ENCODE peak calls at places on chromosomes 7 and 10, in five cellular contexts. L is tibial artery; M is pancreas; G is lung; E is CD8-positive, alpha-beta T cell. K is an unnamed sample.

GRCh38 chr7:155457544-155458316 is at the start of gene EN2:
- DNase-seq in M (peak; percentile 67), G (no peak), E (no peak), L (no peak), K (no peak)

GRCh38 chr7:66379761-66380160 is 174.6 kb downstream of the TPST1 start:
- DNase-seq in G (no peak), L (no peak), M (no peak), E (no peak), K (no peak)

GRCh38 chr7:12289996-12290395 is 78.9 kb downstream of the TMEM106B start:
- DNase-seq in L (no peak), E (no peak), M (no peak), G (no peak), K (no peak)

GRCh38 chr7:26156454-26157365 is 4.7 kb downstream of the NFE2L3 start:
- DNase-seq in E (peak; percentile 51), G (no peak), L (no peak), M (no peak), K (no peak)

GRCh38 chr10:113929522-113929921 is 75.1 kb downstream of the NHLRC2 start:
- DNase-seq in G (no peak), M (no peak), L (no peak), E (no peak), K (no peak)

GRCh38 chr7:19369806-19370205 is 224.6 kb upstream of the FERD3L start:
- DNase-seq in G (no peak), E (no peak), M (no peak), L (no peak), K (no peak)

GRCh38 chr7:73978681-73979563 is 49.1 kb upstream of the ELN start:
- DNase-seq in G (no peak), M (peak; percentile 79), E (no peak), L (peak; percentile 80), K (peak; percentile 95)

GRCh38 chr7:157528785-157529341 is 192.1 kb downstream of the DNAJB6 start:
- DNase-seq in G (no peak), L (peak; percentile 47), M (peak; percentile 50), E (no peak), K (no peak)

GRCh38 chr7:112143151-112143550 is 63.0 kb downstream of the DOCK4 start:
- DNase-seq in E (no peak), G (no peak), L (no peak), M (no peak), K (no peak)
- H3K27ac ChIP-seq in E (no peak overlapping the region), G (no peak overlapping the region), L (no peak overlapping the region), M (no peak overlapping the region), K (no peak overlapping the region)

GRCh38 chr10:132942740-132943554 is 577 bp upstream of the CFAP46 start:
- DNase-seq in M (peak; percentile 57), L (no peak), G (no peak), E (no peak), K (no peak)

GRCh38 chr10:132941640-132942051 is 724 bp downstream of the CFAP46 start:
- DNase-seq in L (no peak), M (no peak), E (no peak), G (no peak), K (no peak)

GRCh38 chr10:132943555-132944404 is 1.4 kb upstream of the CFAP46 start:
- DNase-seq in G (no peak), E (no peak), L (peak; percentile 39), M (no peak), K (no peak)

GRCh38 chr10:132940791-132941465 is 1.4 kb downstream of the CFAP46 start:
- DNase-seq in M (peak; percentile 58), L (no peak), E (no peak), G (no peak), K (no peak)

DNA sequence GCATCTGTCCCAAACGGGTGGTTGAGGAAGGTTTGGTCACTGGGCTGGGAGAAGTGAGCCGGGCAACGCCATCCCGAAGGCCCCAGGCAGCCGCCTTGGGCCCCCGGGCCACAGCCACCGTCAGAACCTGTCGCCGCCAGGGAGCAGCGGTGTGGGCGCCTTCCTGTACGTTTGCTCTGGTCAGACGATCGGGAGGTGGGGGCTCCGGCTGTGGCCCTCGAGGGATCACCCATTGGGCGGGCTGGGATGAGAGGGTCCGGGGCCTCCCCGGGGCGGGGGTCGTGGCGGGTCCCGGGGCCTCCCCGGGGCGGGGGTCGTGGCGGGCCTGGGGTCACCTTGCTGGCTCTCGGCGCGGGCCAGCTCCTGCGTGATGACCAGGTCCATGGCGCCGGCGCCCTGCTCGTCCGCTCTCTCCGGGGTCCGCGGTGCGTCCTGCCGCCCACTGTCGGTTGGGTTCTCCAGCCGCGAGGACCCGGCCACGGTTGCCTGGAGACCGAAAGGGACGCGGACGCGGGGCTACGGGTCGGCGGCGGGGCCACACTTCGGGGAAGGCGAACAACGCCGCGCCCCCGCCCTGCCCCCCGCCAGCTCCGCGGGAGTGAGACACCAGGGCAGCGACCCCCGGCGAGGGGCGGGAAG is at the start of gene CFAP46:
- DNase-seq in L (no peak), G (peak; percentile 44), E (no peak), M (peak; percentile 87), K (no peak)
- H3K4me3 ChIP-seq in L (peak within 1 kb of the TSS; percentile 42), G (no peak within 1 kb of the TSS), E (no peak within 1 kb of the TSS), M (peak within 1 kb of the TSS; percentile 43), K (peak within 1 kb of the TSS; percentile 40)

GRCh38 chr7:104445393-104445792 is 117.0 kb downstream of the LHFPL3 start:
- DNase-seq in M (no peak), L (no peak), G (no peak), E (no peak), K (no peak)

GRCh38 chr7:104444019-104444418 is 115.6 kb downstream of the LHFPL3 start:
- DNase-seq in M (no peak), G (no peak), E (no peak), L (no peak), K (no peak)

DNA sequence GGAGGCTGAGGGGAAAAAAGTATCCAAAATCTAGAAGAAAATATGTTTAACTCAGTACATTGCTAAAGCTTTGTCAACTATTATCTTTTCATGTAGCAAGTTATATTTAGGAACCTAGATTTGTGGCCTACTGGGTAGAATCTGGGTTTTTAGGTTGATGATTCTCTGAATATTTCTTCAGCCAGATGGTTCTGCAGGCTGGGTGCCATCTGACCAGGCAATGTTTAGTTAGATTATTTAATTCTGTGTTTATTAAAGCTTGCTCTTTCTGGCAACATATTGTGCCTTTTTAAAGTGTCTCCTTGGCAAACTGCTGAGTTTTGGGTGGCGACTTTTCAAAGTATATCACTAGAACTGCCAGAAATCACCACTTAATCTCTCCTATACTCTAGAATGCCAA is 114.1 kb downstream of the LHFPL3 start:
- DNase-seq in L (no peak), E (no peak), G (no peak), M (no peak), K (no peak)
- H3K27ac ChIP-seq in L (no peak overlapping the region), E (no peak overlapping the region), G (no peak overlapping the region), M (no peak overlapping the region), K (no peak overlapping the region)

GRCh38 chr7:105680505-105681187 is 99.4 kb upstream of the EFCAB10 start:
- DNase-seq in L (peak; percentile 79), E (no peak), M (no peak), G (peak; percentile 66), K (peak; percentile 36)
- H3K4me3 ChIP-seq in L (no peak overlapping the region), E (no peak overlapping the region), M (no peak overlapping the region), G (no peak overlapping the region), K (no peak overlapping the region)

GRCh38 chr10:22231260-22231659 is 13.4 kb upstream of the EBLN1 start:
- DNase-seq in L (no peak), G (no peak), E (no peak), M (no peak), K (no peak)

GRCh38 chr10:22228943-22229755 is 11.3 kb upstream of the EBLN1 start:
- DNase-seq in E (peak; percentile 88), M (peak; percentile 85), G (peak; percentile 87), L (peak; percentile 92), K (peak; percentile 91)

GRCh38 chr10:22228167-22228938 is 10.5 kb upstream of the EBLN1 start:
- DNase-seq in M (no peak), G (no peak), L (no peak), E (no peak), K (no peak)

GRCh38 chr10:22230331-22230833 is 12.6 kb upstream of the EBLN1 start:
- DNase-seq in E (peak; percentile 32), L (no peak), G (no peak), M (no peak), K (peak; percentile 37)

DNA sequence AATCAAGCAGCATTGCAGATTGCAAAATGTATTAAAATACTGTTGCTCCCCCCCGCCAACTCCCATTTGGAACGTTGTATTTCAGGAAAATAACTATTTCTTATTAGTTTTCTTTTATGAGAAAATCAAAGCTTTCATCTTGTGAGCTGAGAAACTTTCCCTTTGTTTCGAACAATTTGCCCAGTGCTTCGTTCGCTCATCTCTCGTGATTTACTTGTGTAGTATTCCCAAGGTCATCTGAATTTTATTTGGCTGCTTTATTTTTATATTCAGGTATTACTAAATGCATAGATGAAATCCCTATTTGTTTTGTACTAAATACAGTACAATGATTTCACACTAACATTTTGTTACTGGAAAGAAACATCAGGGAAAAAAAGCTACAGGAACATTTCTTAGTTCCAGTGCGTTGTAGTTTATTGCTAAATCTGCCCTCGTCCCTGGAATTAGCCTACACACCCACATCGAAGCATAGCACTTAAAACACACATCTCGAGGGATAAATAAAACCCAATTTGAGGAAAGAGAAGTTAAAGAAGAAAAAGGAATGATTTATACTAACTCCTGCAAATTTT is 12.0 kb upstream of the EBLN1 start:
- DNase-seq in L (no peak), E (no peak), G (no peak), M (no peak), K (no peak)
- H3K27ac ChIP-seq in L (peak overlapping the region; percentile 84), E (peak overlapping the region; percentile 63), G (peak overlapping the region; percentile 9), M (peak overlapping the region; percentile 90), K (no peak overlapping the region)

DNA sequence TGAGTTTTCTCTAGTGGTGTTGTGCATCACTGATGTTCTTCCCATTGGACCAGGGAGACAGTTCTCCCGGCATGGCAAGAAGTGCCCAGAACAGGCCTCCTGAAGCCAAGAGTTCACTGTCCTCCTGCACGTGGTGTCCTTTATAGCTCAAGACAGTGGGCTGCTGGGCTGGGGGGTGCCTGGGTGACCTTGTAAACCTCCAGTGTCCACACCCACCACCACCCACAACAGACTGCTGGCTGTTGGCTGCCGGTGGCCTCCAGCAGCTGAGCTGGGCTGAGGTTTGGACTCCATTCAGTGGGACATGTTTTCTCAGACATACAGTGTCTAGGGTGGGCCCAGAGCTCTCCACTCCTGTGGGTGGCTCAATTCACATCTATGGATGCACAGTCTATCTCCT is 42.2 kb downstream of the HK1 start:
- DNase-seq in G (no peak), E (no peak), L (no peak), M (no peak), K (no peak)
- H3K4me3 ChIP-seq in G (no peak overlapping the region), E (no peak overlapping the region), L (peak overlapping the region; percentile 85), M (no peak overlapping the region), K (no peak overlapping the region)

DNA sequence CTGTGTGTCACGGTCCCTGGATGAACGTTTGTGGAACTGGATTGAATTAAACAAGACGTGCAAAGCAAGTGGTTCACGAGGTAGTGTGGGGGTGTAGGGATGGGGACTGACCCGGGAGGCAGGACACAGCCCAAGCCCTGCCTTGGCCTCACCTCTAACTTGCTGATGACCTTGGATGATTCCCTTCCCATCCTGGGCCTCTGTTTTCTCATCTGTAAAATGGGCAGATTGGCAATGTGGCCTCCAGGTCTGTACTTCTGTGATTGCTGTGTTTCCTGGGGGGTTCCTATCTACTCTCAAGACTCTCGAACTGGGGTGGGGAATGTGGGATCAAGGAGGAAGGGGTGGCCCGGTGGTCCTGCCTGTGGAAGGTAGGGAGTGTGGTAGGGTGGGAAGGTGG is 6.0 kb upstream of the PSMG3 start:
- DNase-seq in L (no peak), M (no peak), E (peak; percentile 6), G (no peak), K (no peak)
- H3K27ac ChIP-seq in L (no peak overlapping the region), M (no peak overlapping the region), E (no peak overlapping the region), G (no peak overlapping the region), K (no peak overlapping the region)

K was measured in colonic mucosa.